ENCODE peak calls at places on chromosome 9, in ten cellular contexts. R is 8988T; P is AG08395; X is amygdala; L is NCI-H1092 treated with DMSO at 0.1 percent for 48 hours; U is T-helper 2 cell treated with Interferon-gamma antibody and Interleukin-4, amounts not matched to agents 5 μg/mL and 100 μg/mL, for 36 hours; V is stimulated activated CD4-positive, alpha-beta T cell treated with anti-CD3 and anti-CD28 coated beads, TNF-alpha, amount 100 ng/mL, for 1 hour; Z is cardiac muscle cell; I is right cardiac atrium; H is glomerular endothelial cell. W is an unnamed sample.

GRCh38 chr9:77898864-77899263 is 132.7 kb downstream of the GNAQ start:
- DNase-seq in R (no peak), P (no peak), X (no peak), L (no peak), U (no peak), V (no peak), Z (no peak), I (no peak), H (no peak), W (no peak)

GRCh38 chr9:110016340-110016739 is 191.6 kb downstream of the C9orf152 start:
- DNase-seq in R (no peak), P (peak; percentile 57), X (no peak), L (no peak), U (no peak), V (no peak), Z (no peak), I (no peak), H (peak; percentile 84), W (no peak)

GRCh38 chr9:15182755-15183154 is 124.3 kb downstream of the TTC39B start:
- DNase-seq in R (no peak), P (no peak), X (no peak), L (peak; percentile 70), U (no peak), V (no peak), Z (no peak), I (no peak), H (no peak), W (no peak)

GRCh38 chr9:89137548-89138462 is 40.8 kb downstream of the SHC3 start:
- DNase-seq in R (no peak), P (peak; percentile 89), X (no peak), L (no peak), U (no peak), V (no peak), Z (no peak), I (peak; percentile 61), H (no peak), W (peak; percentile 23)

GRCh38 chr9:87570000-87570834 is 72.5 kb downstream of the DAPK1 start:
- DNase-seq in R (no peak), P (no peak), X (no peak), L (peak; percentile 73), U (no peak), V (no peak), Z (no peak), I (no peak), H (no peak), W (no peak)

GRCh38 chr9:682633-683508 is 158.6 kb upstream of the DMRT1 start:
- DNase-seq in R (no peak), P (no peak), X (no peak), L (no peak), U (no peak), V (no peak), Z (no peak), I (peak; percentile 21), H (no peak), W (peak; percentile 79)

GRCh38 chr9:84670106-84670800 is 724 bp downstream of the NTRK2 start:
- DNase-seq in R (peak; percentile 21), P (no peak), X (no peak), L (peak; percentile 7), U (no peak), V (no peak), Z (peak; percentile 48), I (peak; percentile 56), H (no peak), W (peak; percentile 25)

GRCh38 chr9:104794070-104794469 is 30.1 kb downstream of the NIPSNAP3B start:
- DNase-seq in R (no peak), P (no peak), X (no peak), L (no peak), U (no peak), V (no peak), Z (no peak), I (no peak), H (no peak), W (no peak)